ENCODE peak calls at places on chromosomes 12 and 14, in six cellular contexts. One of them, this sample, is unnamed. For H3K4me1, the result is how much of the 10 kb centered on the place peaks cover.

GRCh38 chr12:79444089-79444488 is 246.7 kb downstream of the PAWR start:
- DNase-seq in iPS DF 6.9: no peak
- DNase-seq in tibial artery: no peak
- DNase-seq in A549: no peak
- DNase-seq in kidney: no peak
- DNase-seq in HCT116: no peak
- DNase-seq in this sample: no peak

GRCh38 chr12:124509676-124510300 is 57.6 kb downstream of the NCOR2 start:
- DNase-seq in kidney: peak
- DNase-seq in tibial artery: peak
- DNase-seq in iPS DF 6.9: no peak
- DNase-seq in A549: no peak
- DNase-seq in HCT116: no peak
- DNase-seq in this sample: peak

GRCh38 chr12:12685305-12685704 is 10.7 kb downstream of the GPR19 start:
- DNase-seq in A549: no peak
- DNase-seq in iPS DF 6.9: no peak
- DNase-seq in tibial artery: no peak
- DNase-seq in HCT116: no peak
- DNase-seq in kidney: no peak
- DNase-seq in this sample: no peak

GRCh38 chr14:102575479-102576428 is 16.7 kb upstream of the RCOR1 start:
- DNase-seq in tibial artery: no peak
- DNase-seq in HCT116: no peak
- DNase-seq in kidney: no peak
- DNase-seq in iPS DF 6.9: no peak
- DNase-seq in A549: no peak
- DNase-seq in this sample: peak

GRCh38 chr14:23406244-23406643 is 1.8 kb downstream of the MYH6 start:
- DNase-seq in iPS DF 6.9: no peak
- DNase-seq in A549: no peak
- DNase-seq in kidney: peak
- DNase-seq in HCT116: no peak
- DNase-seq in tibial artery: no peak
- DNase-seq in this sample: no peak

GRCh38 chr14:50320279-50320678 is 8.2 kb downstream of the DMAC2L start:
- DNase-seq in tibial artery: no peak
- DNase-seq in kidney: no peak
- DNase-seq in HCT116: no peak
- DNase-seq in A549: no peak
- DNase-seq in iPS DF 6.9: no peak
- DNase-seq in this sample: no peak

GRCh38 chr14:84468153-84468552 is 1061.8 kb upstream of the FLRT2 start:
- DNase-seq in iPS DF 6.9: no peak
- DNase-seq in tibial artery: no peak
- DNase-seq in kidney: no peak
- DNase-seq in HCT116: no peak
- DNase-seq in A549: no peak
- DNase-seq in this sample: no peak

GRCh38 chr12:117342682-117343081 is 18.7 kb downstream of the NOS1 start:
- DNase-seq in tibial artery: no peak
- DNase-seq in kidney: no peak
- DNase-seq in iPS DF 6.9: no peak
- DNase-seq in A549: peak
- DNase-seq in HCT116: no peak
- DNase-seq in this sample: no peak

GRCh38 chr12:27732281-27732680 is 21.6 kb downstream of the MRPS35 start:
- DNase-seq in HCT116: no peak
- DNase-seq in kidney: no peak
- DNase-seq in A549: peak
- DNase-seq in tibial artery: no peak
- DNase-seq in iPS DF 6.9: no peak
- DNase-seq in this sample: no peak

GRCh38 chr12:53049582-53050318 is at the start of gene TNS2:
- DNase-seq in tibial artery: peak
- DNase-seq in HCT116: no peak
- DNase-seq in A549: peak
- DNase-seq in kidney: peak
- DNase-seq in iPS DF 6.9: no peak
- DNase-seq in this sample: peak

GRCh38 chr14:49893309-49894213 is 679 bp downstream of the ARF6 start:
- DNase-seq in kidney: peak
- DNase-seq in iPS DF 6.9: no peak
- DNase-seq in A549: peak
- DNase-seq in tibial artery: peak
- DNase-seq in HCT116: no peak
- DNase-seq in this sample: peak

GRCh38 chr12:100404769-100405407 is 48.0 kb downstream of the SLC17A8 start:
- DNase-seq in tibial artery: no peak
- DNase-seq in A549: peak
- DNase-seq in kidney: no peak
- DNase-seq in iPS DF 6.9: peak
- DNase-seq in HCT116: peak
- DNase-seq in this sample: no peak

GRCh38 chr12:89756638-89757321 is 48.1 kb upstream of the ATP2B1 start:
- DNase-seq in A549: peak
- DNase-seq in iPS DF 6.9: no peak
- DNase-seq in tibial artery: no peak
- DNase-seq in kidney: no peak
- DNase-seq in HCT116: peak
- DNase-seq in this sample: no peak

GRCh38 chr12:119180380-119181040 is 1.8 kb downstream of the HSPB8 start:
- DNase-seq in kidney: no peak
- DNase-seq in iPS DF 6.9: no peak
- DNase-seq in tibial artery: peak
- DNase-seq in HCT116: no peak
- DNase-seq in A549: peak
- DNase-seq in this sample: peak

GRCh38 chr12:123431951-123432886 is 4.3 kb downstream of the RILPL2 start:
- DNase-seq in tibial artery: no peak
- DNase-seq in iPS DF 6.9: no peak
- DNase-seq in kidney: no peak
- DNase-seq in HCT116: no peak
- DNase-seq in A549: no peak
- DNase-seq in this sample: no peak

GRCh38 chr12:84757978-84758377 is 154.6 kb downstream of the SLC6A15 start:
- DNase-seq in tibial artery: peak
- DNase-seq in HCT116: no peak
- DNase-seq in kidney: no peak
- DNase-seq in A549: no peak
- DNase-seq in iPS DF 6.9: no peak
- DNase-seq in this sample: no peak

GRCh38 chr12:3315201-3315661 is 175.8 kb upstream of the PRMT8 start:
- DNase-seq in iPS DF 6.9: no peak
- DNase-seq in A549: no peak
- DNase-seq in tibial artery: no peak
- DNase-seq in kidney: peak
- DNase-seq in HCT116: no peak
- DNase-seq in this sample: peak

GRCh38 chr12:111076611-111077451 is 156.5 kb upstream of the MYL2 start:
- DNase-seq in kidney: no peak
- DNase-seq in A549: peak
- DNase-seq in tibial artery: no peak
- DNase-seq in HCT116: no peak
- DNase-seq in iPS DF 6.9: no peak
- DNase-seq in this sample: no peak

GRCh38 chr12:21627924-21628323 is 23.3 kb upstream of the GYS2 start:
- DNase-seq in tibial artery: no peak
- DNase-seq in HCT116: no peak
- DNase-seq in iPS DF 6.9: no peak
- DNase-seq in A549: no peak
- DNase-seq in kidney: no peak
- DNase-seq in this sample: no peak

GRCh38 chr12:21634245-21634644 is 23.4 kb downstream of the LDHB start:
- DNase-seq in HCT116: no peak
- DNase-seq in tibial artery: no peak
- DNase-seq in kidney: no peak
- DNase-seq in iPS DF 6.9: no peak
- DNase-seq in A549: no peak
- DNase-seq in this sample: no peak

GRCh38 chr12:21631367-21631766 is 26.3 kb downstream of the LDHB start:
- DNase-seq in tibial artery: no peak
- DNase-seq in A549: no peak
- DNase-seq in HCT116: no peak
- DNase-seq in iPS DF 6.9: no peak
- DNase-seq in kidney: no peak
- DNase-seq in this sample: no peak
- H3K27ac ChIP-seq in tibial artery: no peak
- H3K27ac ChIP-seq in A549: no peak
- H3K27ac ChIP-seq in HCT116: no peak
- H3K27ac ChIP-seq in iPS DF 6.9: no peak
- H3K27ac ChIP-seq in kidney: no peak
- H3K27ac ChIP-seq in this sample: no peak

GRCh38 chr14:58535084-58535483 is 102.7 kb upstream of the DACT1 start:
- DNase-seq in tibial artery: no peak
- DNase-seq in kidney: no peak
- DNase-seq in iPS DF 6.9: no peak
- DNase-seq in HCT116: no peak
- DNase-seq in A549: no peak
- DNase-seq in this sample: no peak

GRCh38 chr14:58536975-58537374 is 100.8 kb upstream of the DACT1 start:
- DNase-seq in A549: no peak
- DNase-seq in iPS DF 6.9: no peak
- DNase-seq in HCT116: no peak
- DNase-seq in kidney: no peak
- DNase-seq in tibial artery: no peak
- DNase-seq in this sample: no peak

GRCh38 chr14:58541623-58542022 is 96.1 kb upstream of the DACT1 start:
- DNase-seq in kidney: no peak
- DNase-seq in HCT116: no peak
- DNase-seq in A549: no peak
- DNase-seq in tibial artery: no peak
- DNase-seq in iPS DF 6.9: no peak
- DNase-seq in this sample: no peak

GRCh38 chr14:58540693-58541092 is 97.1 kb upstream of the DACT1 start:
- DNase-seq in iPS DF 6.9: no peak
- DNase-seq in kidney: no peak
- DNase-seq in HCT116: no peak
- DNase-seq in tibial artery: no peak
- DNase-seq in A549: no peak
- DNase-seq in this sample: no peak
- H3K4me1 ChIP-seq in iPS DF 6.9: under half
- H3K4me1 ChIP-seq in kidney: under half
- H3K4me1 ChIP-seq in HCT116: under half
- H3K4me1 ChIP-seq in tibial artery: under half
- H3K4me1 ChIP-seq in A549: under half
- H3K4me1 ChIP-seq in this sample: under half

DNA sequence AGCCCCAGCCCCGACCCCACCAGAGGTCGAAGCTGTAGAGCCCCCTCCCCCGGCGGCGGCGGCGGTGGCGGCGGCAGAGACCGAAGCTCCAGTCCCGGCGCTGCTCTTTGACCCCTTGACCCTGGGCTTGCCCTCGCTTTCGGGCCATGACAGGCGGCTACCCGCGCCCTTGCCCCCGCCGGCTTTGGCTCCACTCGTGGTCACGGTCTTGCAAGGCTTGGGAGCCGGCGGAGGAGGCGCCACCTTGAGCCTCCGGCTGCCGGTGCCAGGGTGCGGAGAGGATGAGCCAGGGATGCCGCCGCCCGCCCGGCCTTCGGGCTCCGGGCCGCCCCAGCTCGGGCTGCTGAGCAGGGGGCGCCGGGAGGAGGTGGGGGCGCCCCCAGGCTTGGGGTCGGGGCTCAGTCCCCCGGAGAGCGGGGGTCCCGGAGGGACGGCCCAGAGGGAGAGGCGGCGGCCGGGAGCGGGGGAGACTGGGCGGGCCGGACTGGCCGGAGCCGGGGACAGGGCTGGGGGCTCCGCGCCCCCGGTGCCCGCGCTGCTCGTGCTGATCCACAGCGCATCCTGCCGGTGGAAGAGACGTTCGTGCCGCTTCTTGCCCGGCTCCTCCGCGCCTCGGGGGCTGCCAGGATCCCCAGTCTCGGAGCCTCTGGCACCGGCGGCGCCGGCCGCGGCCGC is 938 bp downstream of the AGAP2 start:
- DNase-seq in iPS DF 6.9: no peak
- DNase-seq in HCT116: no peak
- DNase-seq in kidney: no peak
- DNase-seq in tibial artery: no peak
- DNase-seq in A549: no peak
- DNase-seq in this sample: no peak
- H3K4me3 ChIP-seq in iPS DF 6.9: peak
- H3K4me3 ChIP-seq in HCT116: no peak
- H3K4me3 ChIP-seq in kidney: no peak
- H3K4me3 ChIP-seq in tibial artery: peak
- H3K4me3 ChIP-seq in A549: peak
- H3K4me3 ChIP-seq in this sample: peak

GRCh38 chr14:68473794-68474193 is 319.1 kb downstream of the ZFP36L1 start:
- DNase-seq in HCT116: no peak
- DNase-seq in A549: peak
- DNase-seq in kidney: no peak
- DNase-seq in iPS DF 6.9: no peak
- DNase-seq in tibial artery: no peak
- DNase-seq in this sample: no peak
- H3K27ac ChIP-seq in HCT116: no peak
- H3K27ac ChIP-seq in A549: peak
- H3K27ac ChIP-seq in kidney: no peak
- H3K27ac ChIP-seq in iPS DF 6.9: no peak
- H3K27ac ChIP-seq in tibial artery: no peak
- H3K27ac ChIP-seq in this sample: no peak

DNA sequence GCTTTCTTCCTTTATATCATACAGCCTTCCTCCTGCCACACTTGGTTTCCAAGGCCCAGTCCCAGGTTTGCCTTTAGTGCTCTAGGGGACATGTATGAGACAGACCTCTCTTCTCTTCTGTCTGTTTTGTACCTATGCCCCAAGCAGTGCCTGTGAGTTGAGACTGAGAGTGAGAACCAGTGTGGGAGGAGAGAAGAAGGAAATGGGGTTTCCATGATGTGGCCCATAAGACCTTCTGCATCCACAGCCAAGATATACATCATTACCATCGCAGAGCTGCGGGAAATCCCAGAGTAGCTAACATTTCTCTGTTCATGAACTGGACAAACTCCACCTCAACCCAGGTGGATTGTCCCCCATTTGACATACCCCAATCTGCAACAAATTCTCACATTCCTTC is 2.8 kb downstream of the TESPA1 start:
- DNase-seq in HCT116: no peak
- DNase-seq in iPS DF 6.9: no peak
- DNase-seq in A549: no peak
- DNase-seq in tibial artery: no peak
- DNase-seq in kidney: no peak
- DNase-seq in this sample: no peak
- H3K4me1 ChIP-seq in HCT116: under half
- H3K4me1 ChIP-seq in iPS DF 6.9: under half
- H3K4me1 ChIP-seq in A549: under half
- H3K4me1 ChIP-seq in tibial artery: under half
- H3K4me1 ChIP-seq in kidney: under half
- H3K4me1 ChIP-seq in this sample: under half

This sample was measured in right cardiac atrium.